ENCODE peak calls at places on chromosomes 12 and 14, in four cellular contexts. One of them, this sample, is unnamed.

GRCh38 chr12:95083471-95083870 is 10.1 kb upstream of the NR2C1 start:
- DNase-seq in Caki2: no peak
- DNase-seq in right cardiac atrium: no peak
- DNase-seq in HT1080: no peak
- DNase-seq in this sample: no peak

GRCh38 chr14:45249847-45250575 is 3.0 kb downstream of the MIS18BP1 start:
- DNase-seq in Caki2: peak
- DNase-seq in right cardiac atrium: no peak
- DNase-seq in HT1080: no peak
- DNase-seq in this sample: no peak

GRCh38 chr14:81584495-81584894 is 50.8 kb upstream of the SEL1L start:
- DNase-seq in Caki2: no peak
- DNase-seq in right cardiac atrium: no peak
- DNase-seq in HT1080: no peak
- DNase-seq in this sample: no peak

GRCh38 chr12:127485528-127485927 is 781.4 kb upstream of the TMEM132C start:
- DNase-seq in Caki2: peak
- DNase-seq in right cardiac atrium: no peak
- DNase-seq in HT1080: peak
- DNase-seq in this sample: peak

GRCh38 chr12:76226397-76226796 is 121.8 kb downstream of the BBS10 start:
- DNase-seq in Caki2: no peak
- DNase-seq in right cardiac atrium: no peak
- DNase-seq in HT1080: peak
- DNase-seq in this sample: no peak

GRCh38 chr12:14854586-14855163 is 11.3 kb upstream of the ART4 start:
- DNase-seq in Caki2: no peak
- DNase-seq in right cardiac atrium: no peak
- DNase-seq in HT1080: no peak
- DNase-seq in this sample: no peak

GRCh38 chr12:3544296-3544965 is 53.4 kb downstream of the PRMT8 start:
- DNase-seq in Caki2: no peak
- DNase-seq in right cardiac atrium: no peak
- DNase-seq in HT1080: no peak
- DNase-seq in this sample: no peak

GRCh38 chr12:62903151-62903550 is 31.8 kb downstream of the PPM1H start:
- DNase-seq in Caki2: no peak
- DNase-seq in right cardiac atrium: no peak
- DNase-seq in HT1080: no peak
- DNase-seq in this sample: no peak

GRCh38 chr12:2691340-2692111 is 103.2 kb upstream of the FKBP4 start:
- DNase-seq in Caki2: no peak
- DNase-seq in right cardiac atrium: no peak
- DNase-seq in HT1080: no peak
- DNase-seq in this sample: no peak

GRCh38 chr14:73240816-73241480 is 3.6 kb downstream of the PAPLN start:
- DNase-seq in Caki2: no peak
- DNase-seq in right cardiac atrium: peak
- DNase-seq in HT1080: no peak
- DNase-seq in this sample: no peak

GRCh38 chr12:61915420-61915819 is 344.8 kb upstream of the USP15 start:
- DNase-seq in Caki2: no peak
- DNase-seq in right cardiac atrium: no peak
- DNase-seq in HT1080: no peak
- DNase-seq in this sample: peak

GRCh38 chr12:33605776-33606175 is 166.2 kb upstream of the SYT10 start:
- DNase-seq in Caki2: no peak
- DNase-seq in right cardiac atrium: no peak
- DNase-seq in HT1080: peak
- DNase-seq in this sample: no peak

GRCh38 chr12:119803391-119803791 is 73.7 kb downstream of the CIT start:
- DNase-seq in Caki2: no peak
- DNase-seq in right cardiac atrium: peak
- DNase-seq in HT1080: no peak
- DNase-seq in this sample: no peak

GRCh38 chr12:32134144-32134888 is 27.7 kb downstream of the BICD1 start:
- DNase-seq in Caki2: peak
- DNase-seq in right cardiac atrium: no peak
- DNase-seq in HT1080: peak
- DNase-seq in this sample: no peak

GRCh38 chr14:105529506-105530445 is 3.4 kb downstream of the TMEM121 start:
- DNase-seq in Caki2: no peak
- DNase-seq in right cardiac atrium: peak
- DNase-seq in HT1080: no peak
- DNase-seq in this sample: no peak

GRCh38 chr12:53186745-53187144 is 6.0 kb upstream of the CSAD start:
- DNase-seq in Caki2: no peak
- DNase-seq in right cardiac atrium: no peak
- DNase-seq in HT1080: no peak
- DNase-seq in this sample: no peak

GRCh38 chr12:31655792-31656191 is 3.7 kb upstream of the ETFBKMT start:
- DNase-seq in Caki2: no peak
- DNase-seq in right cardiac atrium: no peak
- DNase-seq in HT1080: no peak
- DNase-seq in this sample: no peak

GRCh38 chr12:130136536-130136935 is 25.7 kb upstream of the FZD10 start:
- DNase-seq in Caki2: no peak
- DNase-seq in right cardiac atrium: no peak
- DNase-seq in HT1080: no peak
- DNase-seq in this sample: no peak

GRCh38 chr14:73467377-73467776 is 9.0 kb upstream of the NUMB start:
- DNase-seq in Caki2: no peak
- DNase-seq in right cardiac atrium: no peak
- DNase-seq in HT1080: peak
- DNase-seq in this sample: no peak

GRCh38 chr14:19900999-19901398 is 19.4 kb upstream of the OR4K5 start:
- DNase-seq in Caki2: no peak
- DNase-seq in right cardiac atrium: no peak
- DNase-seq in HT1080: no peak
- DNase-seq in this sample: no peak